ENCODE peak calls at places on chromosomes 1 and 21, in six cellular contexts. D, M, B, F, W and X are unnamed samples. For H3K4me1, the result is how much of the 10 kb centered on the place peaks cover.

GRCh38 chr1:170145691-170146676 is at the start of gene NTMT2:
- DNase-seq in B (peak), W (no peak), F (no peak), D (no peak), M (peak), X (no peak)

GRCh38 chr1:110440877-110441276 is 10.1 kb upstream of the PROK1 start:
- DNase-seq in F (no peak), M (no peak), W (no peak), B (peak), D (peak), X (no peak)

GRCh38 chr1:23611601-23612327 is 52.5 kb upstream of the ID3 start:
- DNase-seq in F (no peak), B (no peak), D (no peak), W (no peak), M (no peak), X (peak)

GRCh38 chr1:233520510-233521191 is 93.3 kb upstream of the KCNK1 start:
- DNase-seq in W (peak), D (no peak), F (no peak), B (no peak), M (no peak), X (no peak)

GRCh38 chr1:7521803-7522202 is 249.3 kb upstream of the VAMP3 start:
- DNase-seq in W (no peak), F (no peak), B (no peak), D (no peak), M (no peak), X (no peak)

GRCh38 chr1:59199734-59200376 is 97.0 kb upstream of the FGGY start:
- DNase-seq in W (no peak), D (no peak), F (no peak), B (no peak), M (no peak), X (no peak)

GRCh38 chr1:157469715-157470114 is 82.6 kb downstream of the FCRL5 start:
- DNase-seq in F (no peak), M (no peak), B (no peak), W (no peak), D (no peak), X (no peak)

GRCh38 chr1:63592536-63593302 is 492 bp upstream of the PGM1 start:
- DNase-seq in B (no peak), M (no peak), D (no peak), W (no peak), F (no peak), X (no peak)

GRCh38 chr1:207423560-207424292 is 30.4 kb upstream of the CR2 start:
- DNase-seq in M (no peak), F (no peak), B (no peak), D (no peak), W (no peak), X (no peak)

GRCh38 chr1:3921786-3922185 is 21.7 kb upstream of the C1orf174 start:
- DNase-seq in F (no peak), D (no peak), W (no peak), B (no peak), M (no peak), X (no peak)

GRCh38 chr21:21297211-21297610 is 299.0 kb downstream of the NCAM2 start:
- DNase-seq in W (no peak), B (no peak), D (no peak), M (no peak), F (no peak), X (no peak)

GRCh38 chr1:236280438-236281285 is 1.1 kb downstream of the ERO1B start:
- DNase-seq in B (no peak), D (no peak), W (no peak), M (no peak), F (no peak), X (peak)

GRCh38 chr1:155931332-155932038 is 2.7 kb downstream of the KHDC4 start:
- DNase-seq in W (no peak), B (no peak), M (no peak), D (no peak), F (no peak), X (no peak)

GRCh38 chr1:15956150-15956549 is 19.8 kb downstream of the ZBTB17 start:
- DNase-seq in D (no peak), F (no peak), B (peak), M (no peak), W (no peak), X (no peak)

GRCh38 chr21:26506951-26507350 is 66.1 kb downstream of the CYYR1 start:
- DNase-seq in F (no peak), W (no peak), D (no peak), M (peak), B (peak), X (no peak)

GRCh38 chr1:234154320-234155251 is 218.7 kb upstream of the COA6 start:
- DNase-seq in B (peak), D (no peak), M (peak), F (no peak), W (no peak), X (peak)

GRCh38 chr1:42153598-42153995 is 387 bp downstream of the GUCA2B start:
- DNase-seq in D (no peak), B (no peak), M (no peak), F (no peak), W (no peak), X (no peak)

GRCh38 chr1:235553063-235553675 is 48.9 kb upstream of the B3GALNT2 start:
- DNase-seq in M (peak), B (no peak), F (no peak), W (no peak), D (no peak), X (no peak)

GRCh38 chr1:107264561-107264960 is 123.7 kb downstream of the NTNG1 start:
- DNase-seq in B (peak), M (no peak), D (no peak), W (no peak), F (no peak), X (no peak)

GRCh38 chr1:156471496-156472490 is 28.8 kb downstream of the MEF2D start:
- DNase-seq in B (no peak), D (peak), W (peak), M (no peak), F (peak), X (no peak)

GRCh38 chr1:207454046-207454964 is at the start of gene CR2:
- DNase-seq in D (peak), F (peak), B (no peak), M (no peak), W (peak), X (peak)

GRCh38 chr1:35637401-35637809 is 3.9 kb downstream of the PSMB2 start:
- DNase-seq in F (no peak), M (peak), D (no peak), B (peak), W (no peak), X (peak)

GRCh38 chr1:210688482-210689233 is 360.0 kb downstream of the HHAT start:
- DNase-seq in F (no peak), W (no peak), B (peak), D (no peak), M (no peak), X (no peak)

GRCh38 chr1:79006564-79006963 is at the start of gene ADGRL4:
- DNase-seq in D (peak), W (no peak), M (no peak), F (no peak), B (peak), X (no peak)

GRCh38 chr1:229408458-229409037 is 25.3 kb downstream of the ACTA1 start:
- DNase-seq in F (no peak), W (no peak), D (peak), B (peak), M (no peak), X (no peak)

GRCh38 chr1:6359568-6360496 is 33.7 kb downstream of the ACOT7 start:
- DNase-seq in W (peak), M (peak), F (no peak), D (peak), B (peak), X (peak)

GRCh38 chr1:234980657-234981396 is 147.8 kb downstream of the TOMM20 start:
- DNase-seq in F (peak), W (peak), D (peak), B (peak), M (peak), X (peak)

GRCh38 chr1:172425339-172425738 is 4.9 kb downstream of the C1orf105 start:
- DNase-seq in B (no peak), W (no peak), M (no peak), D (no peak), F (no peak), X (no peak)

GRCh38 chr1:101733340-101733739 is 263.4 kb downstream of the OLFM3 start:
- DNase-seq in D (no peak), W (no peak), B (no peak), F (no peak), M (no peak), X (no peak)

GRCh38 chr1:163258181-163258580 is 55.5 kb upstream of the RGS5 start:
- DNase-seq in B (peak), M (no peak), F (no peak), D (no peak), W (no peak), X (no peak)

GRCh38 chr21:43779660-43780059 is 3.6 kb upstream of the CSTB start:
- DNase-seq in F (no peak), W (no peak), D (no peak), M (no peak), B (no peak), X (peak)

GRCh38 chr1:84856871-84857270 is 36.1 kb downstream of the LPAR3 start:
- DNase-seq in D (no peak), B (no peak), W (no peak), M (no peak), F (no peak), X (no peak)

GRCh38 chr21:16580661-16581060 is 850.9 kb downstream of the USP25 start:
- DNase-seq in M (no peak), D (no peak), W (no peak), F (no peak), B (no peak), X (no peak)

GRCh38 chr1:77929806-77930205 is 41.4 kb downstream of the NEXN start:
- DNase-seq in M (no peak), W (no peak), D (no peak), F (no peak), B (peak), X (no peak)

DNA sequence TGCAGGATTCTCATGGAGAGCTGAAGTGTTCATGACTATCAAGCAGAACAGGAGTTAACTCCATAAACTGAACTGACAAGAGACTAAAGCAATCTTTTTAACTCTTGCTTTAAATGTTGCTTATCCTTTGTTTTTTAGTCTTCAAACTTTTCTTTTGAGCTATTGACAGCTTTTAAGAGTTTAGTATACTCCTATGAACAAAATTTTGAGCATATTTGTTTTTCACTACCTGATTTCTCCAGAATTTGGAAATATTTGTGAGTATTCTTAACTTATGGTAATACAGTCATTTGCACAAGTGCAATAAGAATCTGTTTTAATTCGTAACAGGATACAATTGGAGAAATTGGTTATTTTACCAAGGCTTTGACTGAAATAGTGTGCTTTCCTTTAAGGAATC is 7.2 kb downstream of the DNAI4 start:
- DNase-seq in M (no peak), B (no peak), F (no peak), D (no peak), W (no peak), X (peak)
- H3K4me1 ChIP-seq in M (under half), B (under half), F (under half), D (under half), W (under half), X (under half)

GRCh38 chr1:40182956-40183710 is 21.9 kb downstream of the RLF start:
- DNase-seq in F (no peak), M (peak), B (peak), W (no peak), D (no peak), X (peak)
- TF ChIP-seq CTCF in F (no peak), M (peak), B (peak), W (no peak), D (no peak), X (peak)

DNA sequence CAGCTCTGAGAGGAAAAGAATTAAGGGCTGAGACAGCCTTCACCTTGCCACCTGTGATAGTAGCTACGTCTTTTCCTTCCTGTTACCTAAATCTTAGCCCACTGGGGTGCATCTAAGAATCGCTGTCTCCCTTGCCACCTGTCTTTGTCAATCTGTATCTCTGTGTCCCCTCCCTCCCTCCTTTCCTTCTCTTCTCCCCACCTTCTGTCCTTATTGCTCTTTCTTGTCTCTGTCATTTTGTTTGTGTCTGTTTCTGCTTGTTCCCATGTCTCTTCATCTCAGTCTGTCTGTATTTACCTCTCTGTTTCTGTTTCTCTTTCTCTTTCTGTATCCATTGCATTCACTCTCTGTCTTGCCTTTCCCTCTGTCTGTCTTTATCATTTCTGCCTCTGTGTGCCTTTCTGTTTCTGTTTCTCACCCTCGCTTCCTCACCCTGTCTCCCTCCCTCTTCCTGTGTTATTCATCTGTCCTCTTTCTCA is 30.2 kb downstream of the SLC22A15 start:
- DNase-seq in D (no peak), B (no peak), F (no peak), W (no peak), M (no peak), X (no peak)
- H3K4me3 ChIP-seq in D (no peak), B (no peak), F (no peak), W (no peak), M (no peak), X (no peak)

GRCh38 chr21:45382698-45383000 is 22.3 kb upstream of the COL18A1 start:
- DNase-seq in B (no peak), F (no peak), W (no peak), D (peak), M (no peak), X (no peak)

GRCh38 chr21:45384656-45385548 is 20.1 kb upstream of the COL18A1 start:
- DNase-seq in W (no peak), M (no peak), B (no peak), D (peak), F (no peak), X (no peak)

GRCh38 chr21:45381865-45382697 is 22.9 kb upstream of the COL18A1 start:
- DNase-seq in W (no peak), D (peak), B (no peak), F (peak), M (no peak), X (no peak)

GRCh38 chr21:45383111-45383614 is 21.8 kb upstream of the COL18A1 start:
- DNase-seq in D (peak), W (no peak), F (no peak), B (no peak), M (no peak), X (no peak)

DNA sequence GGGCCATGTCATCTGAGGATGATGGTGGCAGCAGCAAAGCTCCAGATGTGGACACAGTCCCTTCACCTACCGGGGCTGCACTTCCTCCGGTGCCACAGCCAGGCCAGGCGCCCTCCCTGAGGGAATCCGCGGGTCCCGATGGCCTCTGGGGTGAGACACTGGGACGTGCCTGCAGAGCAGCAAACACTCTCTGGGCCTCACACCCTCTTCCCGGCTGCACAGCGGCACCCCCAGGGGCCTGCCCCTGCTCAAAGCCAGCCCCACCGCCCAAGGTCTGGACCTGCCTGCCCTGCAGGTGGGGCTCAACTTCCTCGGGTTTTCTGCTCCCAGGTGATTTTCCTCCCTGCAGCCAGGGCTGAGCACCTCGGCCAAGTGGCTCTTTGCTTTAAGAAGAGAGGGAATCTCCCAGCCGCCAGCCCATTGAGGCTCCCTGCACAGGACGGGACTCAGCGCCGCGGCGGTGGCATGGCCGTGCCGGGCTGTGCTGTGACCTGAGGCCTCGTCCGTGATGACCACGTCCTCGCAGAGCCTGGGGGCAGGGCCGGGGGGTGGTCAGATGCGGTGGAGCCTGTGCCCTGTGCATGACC is 21.3 kb upstream of the COL18A1 start:
- DNase-seq in W (no peak), B (no peak), D (peak), M (no peak), F (no peak), X (no peak)
- H3K4me1 ChIP-seq in W (under half), B (under half), D (under half), M (under half), F (under half), X (under half)

GRCh38 chr1:31691951-31692350 is 11.9 kb downstream of the COL16A1 start:
- DNase-seq in W (no peak), F (no peak), B (no peak), D (no peak), M (no peak), X (no peak)
- TF ChIP-seq CTCF in W (no peak), F (no peak), B (peak), D (no peak), M (no peak), X (no peak)

GRCh38 chr1:182335771-182336170 is 55.8 kb downstream of the GLUL start:
- DNase-seq in F (no peak), D (no peak), M (no peak), W (no peak), B (no peak), X (no peak)
- H3K4me3 ChIP-seq in F (no peak), D (no peak), M (no peak), W (no peak), B (no peak), X (no peak)

DNA sequence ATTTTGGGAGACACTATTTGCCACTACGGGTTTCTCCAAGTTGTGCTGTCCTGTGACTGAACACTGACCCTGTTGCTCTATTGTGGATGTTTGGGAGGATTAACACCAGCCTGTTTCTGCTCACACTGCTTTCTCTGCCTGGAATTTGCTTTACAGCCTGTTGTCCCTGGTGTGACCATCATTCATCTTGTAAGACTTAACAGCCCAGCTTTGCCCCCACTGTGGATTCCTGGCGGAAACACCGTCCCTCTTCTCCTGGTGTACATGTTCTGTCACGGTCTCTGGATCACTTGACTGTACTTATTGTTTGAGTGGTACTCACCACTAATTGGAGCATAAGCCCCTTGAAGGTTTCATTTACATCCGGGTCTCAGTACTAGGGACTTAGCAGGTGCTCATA is 32.2 kb downstream of the VANGL1 start:
- DNase-seq in W (no peak), B (no peak), D (no peak), M (no peak), F (no peak), X (no peak)
- H3K4me1 ChIP-seq in W (under half), B (under half), D (under half), M (under half), F (under half), X (under half)